ENCODE peak calls at places on chromosomes 13 and 19, in eight cellular contexts. One of them, this sample, is unnamed.

GRCh38 chr19:58367698-58368454 is 5.3 kb upstream of the ZNF497 start:
- DNase-seq in Calu3: no peak
- DNase-seq in lower lobe of right lung: no peak
- DNase-seq in foreskin keratinocyte: no peak
- DNase-seq in nephron progenitor cell: no peak
- DNase-seq in natural killer cell: no peak
- DNase-seq in WTC11: no peak
- DNase-seq in RWPE1: no peak
- DNase-seq in this sample: no peak

GRCh38 chr19:41944336-41944735 is 14.8 kb downstream of the RABAC1 start:
- DNase-seq in Calu3: no peak
- DNase-seq in lower lobe of right lung: no peak
- DNase-seq in foreskin keratinocyte: no peak
- DNase-seq in nephron progenitor cell: no peak
- DNase-seq in natural killer cell: no peak
- DNase-seq in WTC11: no peak
- DNase-seq in RWPE1: no peak
- DNase-seq in this sample: no peak

GRCh38 chr19:16544468-16545231 is 2.4 kb upstream of the CHERP start:
- DNase-seq in Calu3: no peak
- DNase-seq in lower lobe of right lung: no peak
- DNase-seq in foreskin keratinocyte: no peak
- DNase-seq in nephron progenitor cell: no peak
- DNase-seq in natural killer cell: no peak
- DNase-seq in WTC11: no peak
- DNase-seq in RWPE1: no peak
- DNase-seq in this sample: no peak

GRCh38 chr19:39647918-39648317 is 7.8 kb upstream of the LGALS16 start:
- DNase-seq in Calu3: no peak
- DNase-seq in lower lobe of right lung: no peak
- DNase-seq in foreskin keratinocyte: no peak
- DNase-seq in nephron progenitor cell: no peak
- DNase-seq in natural killer cell: no peak
- DNase-seq in WTC11: no peak
- DNase-seq in RWPE1: no peak
- DNase-seq in this sample: no peak

GRCh38 chr19:48403606-48404005 is 10.1 kb downstream of the GRIN2D start:
- DNase-seq in Calu3: peak; percentile 61
- DNase-seq in lower lobe of right lung: no peak
- DNase-seq in foreskin keratinocyte: no peak
- DNase-seq in nephron progenitor cell: no peak
- DNase-seq in natural killer cell: no peak
- DNase-seq in WTC11: peak; percentile 71
- DNase-seq in RWPE1: peak; percentile 63
- DNase-seq in this sample: no peak

GRCh38 chr13:30774214-30774730 is 38.9 kb downstream of the ALOX5AP start:
- DNase-seq in Calu3: no peak
- DNase-seq in lower lobe of right lung: no peak
- DNase-seq in foreskin keratinocyte: no peak
- DNase-seq in nephron progenitor cell: no peak
- DNase-seq in natural killer cell: no peak
- DNase-seq in WTC11: no peak
- DNase-seq in RWPE1: no peak
- DNase-seq in this sample: no peak

GRCh38 chr19:55255618-55256423 is 3.0 kb downstream of the PPP6R1 start:
- DNase-seq in Calu3: no peak
- DNase-seq in lower lobe of right lung: no peak
- DNase-seq in foreskin keratinocyte: no peak
- DNase-seq in nephron progenitor cell: peak; percentile 33
- DNase-seq in natural killer cell: no peak
- DNase-seq in WTC11: no peak
- DNase-seq in RWPE1: no peak
- DNase-seq in this sample: no peak

GRCh38 chr13:91809161-91809560 is 410.7 kb downstream of the GPC5 start:
- DNase-seq in Calu3: no peak
- DNase-seq in lower lobe of right lung: no peak
- DNase-seq in foreskin keratinocyte: no peak
- DNase-seq in nephron progenitor cell: no peak
- DNase-seq in natural killer cell: no peak
- DNase-seq in WTC11: no peak
- DNase-seq in RWPE1: no peak
- DNase-seq in this sample: no peak

GRCh38 chr19:51783373-51783772 is 11.6 kb upstream of the FPR3 start:
- DNase-seq in Calu3: peak; percentile 22
- DNase-seq in lower lobe of right lung: no peak
- DNase-seq in foreskin keratinocyte: no peak
- DNase-seq in nephron progenitor cell: no peak
- DNase-seq in natural killer cell: no peak
- DNase-seq in WTC11: peak; percentile 25
- DNase-seq in RWPE1: peak; percentile 29
- DNase-seq in this sample: no peak

DNA sequence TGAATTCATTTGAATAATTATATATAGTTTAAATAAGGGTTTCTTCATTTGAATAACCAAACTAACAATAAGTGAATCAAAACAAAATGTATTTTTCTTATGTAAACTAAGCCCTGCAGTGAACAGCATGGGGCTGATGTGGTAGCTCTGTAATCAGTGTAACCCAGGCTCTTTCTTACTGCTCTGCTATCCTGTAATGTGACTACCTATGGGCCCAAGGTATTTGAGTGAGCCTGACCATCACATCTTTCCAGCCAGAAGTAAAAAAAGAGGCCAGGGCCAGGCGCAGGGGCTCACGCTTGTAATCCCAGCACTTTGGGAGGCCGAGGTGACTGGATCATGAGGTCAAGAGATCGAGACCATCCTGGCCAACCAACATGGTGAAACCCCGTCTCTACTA is 494.6 kb downstream of the DCT start:
- DNase-seq in Calu3: no peak
- DNase-seq in lower lobe of right lung: no peak
- DNase-seq in foreskin keratinocyte: no peak
- DNase-seq in nephron progenitor cell: no peak
- DNase-seq in natural killer cell: no peak
- DNase-seq in WTC11: peak; percentile 15
- DNase-seq in RWPE1: no peak
- DNase-seq in this sample: no peak
- TF ChIP-seq CTCF in Calu3: no peak
- TF ChIP-seq CTCF in lower lobe of right lung: no peak
- TF ChIP-seq CTCF in foreskin keratinocyte: no peak
- TF ChIP-seq CTCF in nephron progenitor cell: no peak
- TF ChIP-seq CTCF in natural killer cell: no peak
- TF ChIP-seq CTCF in WTC11: no peak
- TF ChIP-seq CTCF in RWPE1: no peak
- TF ChIP-seq CTCF in this sample: no peak

DNA sequence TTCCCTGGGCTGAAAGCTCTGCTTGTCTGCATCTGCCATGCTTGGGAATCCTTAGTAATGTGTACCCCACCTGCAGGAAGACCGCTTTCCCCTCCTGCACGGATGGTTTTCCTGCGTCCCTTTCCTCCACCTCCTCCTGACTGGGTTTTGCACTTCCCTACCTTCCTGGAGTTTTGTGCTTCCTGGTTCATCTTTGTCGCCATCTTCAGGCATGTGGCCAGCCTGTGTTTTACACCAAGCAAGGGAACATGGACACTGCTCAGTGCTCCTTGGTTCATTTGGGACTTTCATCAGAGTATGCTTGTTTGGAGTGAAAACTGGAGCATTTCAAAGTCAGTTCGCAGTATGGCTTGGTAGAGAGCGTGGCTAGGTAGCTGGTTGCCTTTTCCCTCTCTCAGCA is 30.7 kb downstream of the ERICH6B start:
- DNase-seq in Calu3: no peak
- DNase-seq in lower lobe of right lung: no peak
- DNase-seq in foreskin keratinocyte: no peak
- DNase-seq in nephron progenitor cell: no peak
- DNase-seq in natural killer cell: no peak
- DNase-seq in WTC11: no peak
- DNase-seq in RWPE1: peak; percentile 3
- DNase-seq in this sample: no peak
- TF ChIP-seq CTCF in Calu3: no peak
- TF ChIP-seq CTCF in lower lobe of right lung: no peak
- TF ChIP-seq CTCF in foreskin keratinocyte: peak; percentile 48
- TF ChIP-seq CTCF in nephron progenitor cell: no peak
- TF ChIP-seq CTCF in natural killer cell: no peak
- TF ChIP-seq CTCF in WTC11: no peak
- TF ChIP-seq CTCF in RWPE1: no peak
- TF ChIP-seq CTCF in this sample: peak; percentile 20

GRCh38 chr13:108895220-108895704 is 265.9 kb downstream of the MYO16 start:
- DNase-seq in Calu3: peak; percentile 12
- DNase-seq in lower lobe of right lung: no peak
- DNase-seq in foreskin keratinocyte: peak; percentile 60
- DNase-seq in nephron progenitor cell: no peak
- DNase-seq in natural killer cell: no peak
- DNase-seq in WTC11: no peak
- DNase-seq in RWPE1: peak; percentile 42
- DNase-seq in this sample: no peak
- TF ChIP-seq CTCF in Calu3: no peak
- TF ChIP-seq CTCF in lower lobe of right lung: peak; percentile 48
- TF ChIP-seq CTCF in foreskin keratinocyte: peak; percentile 77
- TF ChIP-seq CTCF in nephron progenitor cell: peak; percentile 62
- TF ChIP-seq CTCF in natural killer cell: peak; percentile 59
- TF ChIP-seq CTCF in WTC11: peak; percentile 41
- TF ChIP-seq CTCF in RWPE1: peak; percentile 61
- TF ChIP-seq CTCF in this sample: peak; percentile 75

GRCh38 chr19:3599776-3600183 is 6.9 kb downstream of the TBXA2R start:
- DNase-seq in Calu3: no peak
- DNase-seq in lower lobe of right lung: no peak
- DNase-seq in foreskin keratinocyte: no peak
- DNase-seq in nephron progenitor cell: no peak
- DNase-seq in natural killer cell: no peak
- DNase-seq in WTC11: peak; percentile 72
- DNase-seq in RWPE1: no peak
- DNase-seq in this sample: no peak
- TF ChIP-seq CTCF in Calu3: no peak
- TF ChIP-seq CTCF in lower lobe of right lung: no peak
- TF ChIP-seq CTCF in foreskin keratinocyte: no peak
- TF ChIP-seq CTCF in nephron progenitor cell: no peak
- TF ChIP-seq CTCF in natural killer cell: no peak
- TF ChIP-seq CTCF in WTC11: peak; percentile 43
- TF ChIP-seq CTCF in RWPE1: no peak
- TF ChIP-seq CTCF in this sample: peak; percentile 26